ENCODE peak calls at places on chromosomes 12 and 14, in five cellular contexts. D, A, U, H and P are unnamed samples.

GRCh38 chr12:20455001-20455706 is 86.8 kb downstream of the PDE3A start:
- DNase-seq in D (peak), A (peak), U (no peak), H (peak), P (no peak)

GRCh38 chr14:22448035-22448904 is 140.8 kb downstream of the DAD1 start:
- DNase-seq in D (no peak), A (peak), U (no peak), H (no peak), P (peak)

GRCh38 chr12:48996794-48997718 is 2.1 kb downstream of the DDN start:
- DNase-seq in D (peak), A (peak), U (peak), H (peak), P (peak)

GRCh38 chr14:53963491-53964227 is 7.0 kb upstream of the BMP4 start:
- DNase-seq in D (no peak), A (peak), U (no peak), H (no peak), P (no peak)

GRCh38 chr12:77796775-77797174 is 33.9 kb upstream of the NAV3 start:
- DNase-seq in D (peak), A (peak), U (no peak), H (peak), P (peak)

GRCh38 chr12:105945935-105946334 is 192.8 kb downstream of the NUAK1 start:
- DNase-seq in D (no peak), A (peak), U (no peak), H (no peak), P (peak)

GRCh38 chr14:36383674-36384421 is 63.4 kb upstream of the MBIP start:
- DNase-seq in D (no peak), A (peak), U (no peak), H (peak), P (no peak)

GRCh38 chr12:124392991-124393790 is 98.3 kb downstream of the RFLNA start:
- DNase-seq in D (peak), A (peak), U (no peak), H (peak), P (peak)

GRCh38 chr12:132281021-132281420 is 48.4 kb downstream of the GALNT9 start:
- DNase-seq in D (no peak), A (no peak), U (no peak), H (peak), P (no peak)

GRCh38 chr14:100294963-100295330 is 11.3 kb downstream of the SLC25A29 start:
- DNase-seq in D (no peak), A (no peak), U (no peak), H (no peak), P (no peak)

GRCh38 chr14:56333361-56334279 is 215.4 kb downstream of the PELI2 start:
- DNase-seq in D (peak), A (peak), U (no peak), H (peak), P (peak)